ENCODE peak calls at places on chromosome X, in four cellular contexts. P is AML-193, H is foreskin keratinocyte, R is progenitor cell of endocrine pancreas. E is an unnamed sample.

GRCh38 chrX:107710617-107711391 is 64.8 kb downstream of the TSC22D3 start:
- DNase-seq in R (no peak), P (peak), H (peak), E (no peak)

GRCh38 chrX:2445662-2446623 is 54.8 kb downstream of the DHRSX start:
- DNase-seq in P (no peak), R (no peak), H (no peak), E (no peak)

GRCh38 chrX:3295731-3296130 is 50.7 kb downstream of the MXRA5 start:
- DNase-seq in P (no peak), R (no peak), H (no peak), E (no peak)

GRCh38 chrX:35711281-35711680 is 86.9 kb upstream of the MAGEB16 start:
- DNase-seq in H (no peak), P (no peak), R (no peak), E (no peak)

GRCh38 chrX:42399632-42400024 is 378.3 kb downstream of the PPP1R2C start:
- DNase-seq in P (no peak), H (no peak), R (no peak), E (no peak)

GRCh38 chrX:68930576-68931317 is 101.9 kb downstream of the EFNB1 start:
- DNase-seq in R (no peak), H (no peak), P (no peak), E (no peak)

GRCh38 chrX:108590496-108590895 is 145.9 kb downstream of the IRS4 start:
- DNase-seq in P (no peak), R (no peak), H (no peak), E (no peak)

GRCh38 chrX:9197231-9197630 is 163.3 kb upstream of the FAM9B start:
- DNase-seq in P (no peak), H (no peak), R (no peak), E (no peak)

GRCh38 chrX:29561417-29561816 is 653.9 kb upstream of the MAGEB2 start:
- DNase-seq in P (no peak), R (no peak), H (no peak), E (no peak)

GRCh38 chrX:115940348-115940747 is 230.2 kb upstream of the AGTR2 start:
- DNase-seq in H (no peak), P (no peak), R (no peak), E (no peak)

GRCh38 chrX:46840946-46841740 is 4.3 kb downstream of the RP2 start:
- DNase-seq in P (no peak), R (no peak), H (no peak), E (no peak)